ENCODE peak calls at places on chromosomes 11 and 22, in nine cellular contexts. V, H, E, A, F, G, N, X and D are unnamed samples. For H3K4me1 and H3K36me3, the result is how much of the 10 kb centered on the place peaks cover.

GRCh38 chr22:43540570-43540969 is 128.8 kb downstream of the MPPED1 start:
- DNase-seq in V (no peak), H (no peak), E (no peak), A (no peak), F (no peak), G (no peak), N (no peak), X (no peak), D (no peak)

GRCh38 chr11:127003260-127003981 is 2.9 kb upstream of the KIRREL3 start:
- DNase-seq in V (peak), H (no peak), E (peak), A (peak), F (no peak), G (no peak), N (no peak), X (no peak), D (no peak)

GRCh38 chr11:10375280-10376048 is 70.6 kb downstream of the ADM start:
- DNase-seq in V (no peak), H (no peak), E (no peak), A (no peak), F (no peak), G (no peak), N (no peak), X (no peak), D (no peak)

GRCh38 chr11:30521297-30522071 is 64.7 kb downstream of the MPPED2 start:
- DNase-seq in V (no peak), H (no peak), E (no peak), A (no peak), F (no peak), G (no peak), N (no peak), X (no peak), D (peak)

GRCh38 chr22:46418827-46419226 is 83.3 kb downstream of the TRMU start:
- DNase-seq in V (no peak), H (no peak), E (no peak), A (no peak), F (no peak), G (no peak), N (no peak), X (no peak), D (no peak)

GRCh38 chr11:16110862-16111261 is 245.5 kb downstream of the SOX6 start:
- DNase-seq in V (no peak), H (no peak), E (no peak), A (no peak), F (no peak), G (no peak), N (no peak), X (no peak), D (no peak)

GRCh38 chr11:65316311-65316978 is 1.8 kb downstream of the CDC42EP2 start:
- DNase-seq in V (peak), H (no peak), E (peak), A (no peak), F (peak), G (peak), N (peak), X (no peak), D (peak)

GRCh38 chr11:57476223-57476882 is 16.0 kb downstream of the RTN4RL2 start:
- DNase-seq in V (peak), H (peak), E (peak), A (peak), F (no peak), G (no peak), N (peak), X (no peak), D (no peak)

GRCh38 chr11:18743365-18743764 is 17.4 kb upstream of the IGSF22 start:
- DNase-seq in V (no peak), H (no peak), E (no peak), A (no peak), F (no peak), G (no peak), N (no peak), X (no peak), D (no peak)

GRCh38 chr11:92302766-92303165 is 78.1 kb downstream of the FAT3 start:
- DNase-seq in V (no peak), H (no peak), E (no peak), A (no peak), F (no peak), G (no peak), N (no peak), X (no peak), D (no peak)

GRCh38 chr22:25542231-25542630 is 22.2 kb upstream of the GRK3 start:
- DNase-seq in V (no peak), H (no peak), E (no peak), A (no peak), F (no peak), G (no peak), N (no peak), X (no peak), D (peak)

GRCh38 chr11:111660822-111661221 is 58.6 kb downstream of the SIK2 start:
- DNase-seq in V (no peak), H (no peak), E (no peak), A (no peak), F (no peak), G (no peak), N (no peak), X (no peak), D (no peak)

GRCh38 chr22:50326959-50327710 is at the start of gene DENND6B:
- DNase-seq in V (peak), H (peak), E (peak), A (peak), F (peak), G (peak), N (peak), X (no peak), D (peak)

GRCh38 chr11:68038718-68039525 is at the start of gene TCIRG1:
- DNase-seq in V (peak), H (peak), E (peak), A (peak), F (peak), G (peak), N (peak), X (peak), D (peak)

GRCh38 chr11:127017482-127017881 is 16.9 kb upstream of the KIRREL3 start:
- DNase-seq in V (peak), H (no peak), E (peak), A (no peak), F (no peak), G (no peak), N (no peak), X (no peak), D (no peak)

GRCh38 chr11:34168642-34169051 is 63.2 kb downstream of the NAT10 start:
- DNase-seq in V (peak), H (no peak), E (peak), A (no peak), F (no peak), G (no peak), N (no peak), X (no peak), D (no peak)

GRCh38 chr11:3130269-3131071 is 34.6 kb downstream of the OSBPL5 start:
- DNase-seq in V (peak), H (no peak), E (no peak), A (peak), F (no peak), G (no peak), N (no peak), X (no peak), D (no peak)

DNA sequence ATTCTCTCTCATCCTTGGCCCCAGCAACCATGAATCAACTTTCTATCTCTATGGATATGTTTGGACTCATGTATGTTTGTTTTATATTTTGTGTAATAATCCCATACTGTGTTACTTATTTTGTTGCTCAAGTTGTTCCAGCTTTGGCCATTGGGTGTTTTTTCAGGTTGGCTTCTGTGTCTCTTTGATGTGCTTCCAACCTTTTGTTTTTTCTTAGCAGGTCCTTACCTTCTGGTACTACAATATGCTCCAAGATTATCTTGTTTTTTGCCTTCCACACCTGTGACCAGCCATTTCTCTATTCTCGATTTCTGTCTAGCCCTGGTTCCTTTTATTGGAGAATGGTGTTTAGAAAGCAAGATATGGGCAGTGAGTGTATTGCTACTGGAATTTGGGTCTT is 14.2 kb downstream of the GVQW3 start:
- DNase-seq in V (no peak), H (no peak), E (no peak), A (no peak), F (no peak), G (no peak), N (no peak), X (no peak), D (no peak)
- H3K27ac ChIP-seq in V (no peak), H (no peak), E (no peak), A (no peak), F (no peak), G (no peak), N (no peak), X (no peak), D (no peak)

GRCh38 chr11:110095554-110095953 is 2.4 kb downstream of the ZC3H12C start:
- DNase-seq in V (peak), H (no peak), E (no peak), A (no peak), F (no peak), G (no peak), N (no peak), X (no peak), D (no peak)
- H3K4me1 ChIP-seq in V (under half), H (under half), E (under half), A (under half), F (under half), G (under half), N (under half), X (under half), D (under half)

GRCh38 chr11:63583288-63583687 is 20.1 kb upstream of the PLAAT2 start:
- DNase-seq in V (no peak), H (no peak), E (no peak), A (no peak), F (no peak), G (no peak), N (no peak), X (no peak), D (no peak)

GRCh38 chr11:63590024-63590788 is 24.0 kb downstream of the PLAAT3 start:
- DNase-seq in V (no peak), H (no peak), E (no peak), A (no peak), F (no peak), G (no peak), N (no peak), X (no peak), D (no peak)

GRCh38 chr11:63586451-63587166 is 23.4 kb upstream of the PLAAT2 start:
- DNase-seq in V (no peak), H (no peak), E (no peak), A (no peak), F (no peak), G (no peak), N (no peak), X (no peak), D (no peak)

GRCh38 chr11:63592975-63593395 is 21.2 kb downstream of the PLAAT3 start:
- DNase-seq in V (peak), H (no peak), E (no peak), A (no peak), F (no peak), G (no peak), N (no peak), X (no peak), D (peak)

DNA sequence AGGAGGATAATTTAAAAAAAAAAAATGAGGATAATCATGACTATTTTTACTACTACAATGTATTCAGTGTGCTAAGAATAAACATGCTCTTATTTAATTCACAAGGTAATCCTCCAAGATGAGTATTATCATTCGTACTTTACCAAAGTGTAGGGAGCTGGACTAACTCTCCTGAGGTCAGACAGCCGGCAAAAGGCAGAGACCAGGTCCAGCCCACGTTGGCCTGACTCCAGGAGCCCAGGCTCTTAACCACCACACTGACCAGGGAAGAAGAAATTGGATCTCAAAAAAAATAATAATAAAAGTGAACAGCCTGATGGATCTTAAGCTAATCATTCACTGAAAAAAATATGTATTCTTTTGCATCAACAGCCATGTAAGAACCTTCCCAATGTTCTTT is 25.2 kb downstream of the PLAAT3 start:
- DNase-seq in V (no peak), H (no peak), E (no peak), A (no peak), F (no peak), G (no peak), N (no peak), X (no peak), D (no peak)
- H3K36me3 ChIP-seq in V (under half), H (under half), E (under half), A (under half), F (under half), G (half or more), N (half or more), X (under half), D (under half)

GRCh38 chr11:77085652-77086051 is 17.0 kb upstream of the OMP start:
- DNase-seq in V (no peak), H (no peak), E (no peak), A (no peak), F (no peak), G (peak), N (no peak), X (no peak), D (no peak)

GRCh38 chr11:77081976-77082836 is 15.4 kb downstream of the CAPN5 start:
- DNase-seq in V (peak), H (no peak), E (no peak), A (peak), F (no peak), G (peak), N (no peak), X (no peak), D (no peak)

GRCh38 chr11:77082838-77083552 is 16.2 kb downstream of the CAPN5 start:
- DNase-seq in V (peak), H (no peak), E (no peak), A (peak), F (peak), G (peak), N (peak), X (no peak), D (peak)

GRCh38 chr11:77084581-77085191 is 17.9 kb downstream of the CAPN5 start:
- DNase-seq in V (peak), H (no peak), E (no peak), A (peak), F (no peak), G (peak), N (no peak), X (no peak), D (no peak)

DNA sequence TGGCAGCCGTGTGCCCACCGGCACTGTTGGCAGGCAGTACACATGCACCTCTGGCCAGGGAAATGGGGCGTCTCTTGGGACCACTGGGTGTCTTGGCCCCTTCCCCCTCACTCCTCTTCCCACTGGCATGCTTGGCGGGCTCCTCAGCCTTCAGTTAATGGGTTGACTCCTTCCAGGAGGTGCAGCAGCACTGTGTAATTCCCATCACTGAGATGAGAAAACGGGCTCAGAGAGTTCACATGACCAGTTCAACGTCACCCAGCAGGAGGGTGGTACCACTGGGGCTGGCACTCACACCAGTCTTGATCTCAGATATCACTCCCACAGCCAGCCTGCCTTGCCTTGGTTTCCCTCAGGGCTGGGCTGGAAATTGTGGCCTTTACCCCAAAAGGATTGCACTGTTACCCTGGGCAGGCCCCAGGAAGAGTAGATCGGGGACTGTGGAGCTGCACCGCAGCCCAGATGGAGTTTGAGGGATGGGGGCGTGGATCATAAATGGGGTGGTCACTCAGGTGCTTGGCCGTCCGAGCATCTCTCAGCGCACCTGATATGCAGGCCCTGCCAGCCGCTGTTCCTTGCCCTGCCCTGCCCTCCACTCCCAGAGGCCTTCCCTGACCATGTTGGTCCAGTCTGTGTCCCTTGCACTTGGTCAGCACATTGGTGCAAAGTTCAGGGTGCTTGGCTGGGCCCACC is 16.9 kb downstream of the CAPN5 start:
- DNase-seq in V (peak), H (no peak), E (no peak), A (peak), F (no peak), G (no peak), N (no peak), X (no peak), D (no peak)
- H3K27ac ChIP-seq in V (no peak), H (no peak), E (no peak), A (no peak), F (no peak), G (peak), N (peak), X (no peak), D (peak)

GRCh38 chr11:119714189-119714588 is 14.8 kb downstream of the NECTIN1 start:
- DNase-seq in V (no peak), H (no peak), E (no peak), A (no peak), F (no peak), G (no peak), N (no peak), X (no peak), D (no peak)
- H3K4me1 ChIP-seq in V (under half), H (under half), E (under half), A (under half), F (under half), G (under half), N (under half), X (under half), D (under half)

DNA sequence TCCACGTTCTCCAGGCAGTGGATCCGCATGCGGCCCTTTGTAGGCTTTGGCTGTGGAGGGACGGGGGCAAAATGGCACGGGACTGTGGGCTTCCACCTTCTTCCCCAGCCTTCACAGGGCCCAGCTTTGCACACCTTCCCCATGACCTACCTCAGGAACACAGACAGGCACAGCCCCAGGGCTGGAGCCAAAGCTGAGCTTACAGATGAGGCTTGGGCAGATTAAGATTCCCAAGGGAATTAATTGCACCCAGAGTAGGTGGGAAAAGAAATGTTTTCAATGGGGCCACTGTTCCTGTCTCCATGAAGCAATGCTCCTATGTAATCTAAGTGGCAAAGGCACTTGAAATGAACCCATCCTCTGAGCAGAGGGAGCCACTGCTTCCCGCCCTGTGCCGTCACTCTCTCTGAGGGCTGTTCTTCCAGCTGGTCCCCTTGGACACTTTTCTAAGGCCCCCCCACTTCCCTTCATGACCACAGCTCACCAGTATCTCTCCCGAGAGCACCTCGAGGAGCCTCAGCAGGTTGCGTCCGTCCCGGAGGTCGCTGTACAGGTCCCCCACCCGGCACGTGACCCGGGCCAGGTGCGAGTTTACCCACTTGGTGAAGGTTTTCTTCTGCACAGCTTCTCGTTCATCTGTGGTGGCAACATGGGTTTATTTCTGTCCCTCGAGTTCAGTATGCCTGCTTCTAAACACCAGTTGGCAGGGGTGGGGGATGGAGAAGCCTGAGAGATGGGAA is 13.5 kb downstream of the SPTBN2 start:
- DNase-seq in V (peak), H (no peak), E (no peak), A (no peak), F (no peak), G (no peak), N (no peak), X (no peak), D (no peak)
- H3K36me3 ChIP-seq in V (under half), H (under half), E (under half), A (under half), F (under half), G (under half), N (under half), X (under half), D (under half)

DNA sequence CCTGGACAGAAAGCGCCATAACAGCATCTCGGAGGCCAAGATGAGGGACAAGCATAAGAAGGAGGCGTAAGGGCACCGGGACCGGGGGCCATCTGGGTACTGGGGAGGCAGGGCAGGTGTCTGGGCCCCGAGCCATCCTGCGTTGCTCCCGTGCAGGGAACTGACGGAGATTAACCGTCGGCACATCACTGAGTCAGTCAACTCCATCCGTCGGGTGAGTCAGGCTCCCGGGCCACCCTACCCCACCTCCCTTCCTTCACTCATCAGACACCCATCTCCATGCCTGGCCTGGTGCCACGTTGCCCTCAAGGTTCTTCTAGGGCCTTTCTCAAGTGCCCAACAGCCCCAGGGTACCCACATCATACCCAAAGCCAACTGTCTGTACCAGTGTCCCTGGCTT is 15.0 kb downstream of the PLCB3 start:
- DNase-seq in V (peak), H (no peak), E (no peak), A (no peak), F (no peak), G (no peak), N (no peak), X (no peak), D (no peak)
- H3K27ac ChIP-seq in V (no peak), H (no peak), E (no peak), A (no peak), F (no peak), G (no peak), N (peak), X (no peak), D (no peak)

DNA sequence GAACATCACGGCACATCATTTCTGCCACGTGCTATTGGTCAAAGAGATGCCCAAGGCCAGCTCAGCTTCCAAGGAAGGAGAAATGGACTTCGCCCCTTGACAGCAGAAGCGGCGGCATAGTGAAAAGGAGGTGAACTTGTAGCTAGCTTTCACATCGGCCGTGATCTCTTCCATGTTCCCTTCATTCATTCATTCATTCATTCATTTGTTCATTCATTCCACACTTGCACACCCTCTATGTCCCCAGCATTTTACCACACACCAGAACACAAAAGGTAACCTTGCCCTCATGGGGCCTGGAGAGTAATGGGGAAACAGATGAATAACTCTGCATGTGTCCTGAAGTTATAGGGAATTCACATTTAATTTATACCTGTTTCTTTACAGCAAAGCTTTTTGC is 1.1 kb upstream of the CYTH4 start:
- DNase-seq in V (peak), H (no peak), E (no peak), A (no peak), F (no peak), G (no peak), N (no peak), X (no peak), D (no peak)
- H3K4me1 ChIP-seq in V (under half), H (under half), E (under half), A (under half), F (under half), G (under half), N (under half), X (under half), D (under half)

GRCh38 chr22:29300807-29301601 is 5.4 kb upstream of the GAS2L1 start:
- DNase-seq in V (peak), H (no peak), E (no peak), A (no peak), F (no peak), G (no peak), N (no peak), X (no peak), D (no peak)

GRCh38 chr22:29301716-29302401 is 4.6 kb upstream of the GAS2L1 start:
- DNase-seq in V (peak), H (no peak), E (no peak), A (no peak), F (no peak), G (no peak), N (no peak), X (no peak), D (no peak)

GRCh38 chr22:29300467-29300806 is 6.0 kb upstream of the GAS2L1 start:
- DNase-seq in V (peak), H (no peak), E (no peak), A (no peak), F (no peak), G (no peak), N (no peak), X (no peak), D (no peak)

GRCh38 chr22:29298641-29299040 is 7.8 kb upstream of the GAS2L1 start:
- DNase-seq in V (no peak), H (no peak), E (no peak), A (no peak), F (no peak), G (no peak), N (no peak), X (no peak), D (no peak)

GRCh38 chr22:29299136-29299900 is 7.1 kb upstream of the GAS2L1 start:
- DNase-seq in V (peak), H (no peak), E (no peak), A (no peak), F (no peak), G (no peak), N (no peak), X (no peak), D (no peak)
- H3K36me3 ChIP-seq in V (half or more), H (half or more), E (under half), A (under half), F (under half), G (half or more), N (half or more), X (under half), D (under half)